ENCODE peak calls at places on chromosomes 13 and 19, in nine cellular contexts. N is body of pancreas, P is ovary, X is HFFc6, D is fibroblast of mammary gland, G is GM13976, R is astrocyte of the spinal cord, U is lower lobe of right lung, Z is cardiac muscle cell. Q is an unnamed sample.

GRCh38 chr19:2309734-2310362 is 1.9 kb upstream of the LINGO3 start:
- DNase-seq in N (peak; percentile 81), P (no peak), X (peak; percentile 54), D (peak; percentile 61), G (no peak), R (peak; percentile 45), U (no peak), Z (no peak), Q (no peak)

GRCh38 chr13:28181413-28181812 is 43.1 kb downstream of the PAN3 start:
- DNase-seq in N (no peak), P (no peak), X (peak; percentile 92), D (peak; percentile 74), G (no peak), R (peak; percentile 29), U (no peak), Z (no peak), Q (no peak)

GRCh38 chr19:34366670-34367423 is 1.9 kb downstream of the GPI start:
- DNase-seq in N (no peak), P (peak; percentile 29), X (peak; percentile 53), D (peak; percentile 52), G (no peak), R (peak; percentile 36), U (no peak), Z (no peak), Q (no peak)

GRCh38 chr19:18594096-18594823 is 5.7 kb downstream of the REX1BD start:
- DNase-seq in N (peak; percentile 80), P (peak; percentile 76), X (peak; percentile 47), D (peak; percentile 70), G (peak; percentile 95), R (peak; percentile 73), U (peak; percentile 76), Z (peak; percentile 92), Q (peak; percentile 79)

GRCh38 chr19:6891761-6892385 is 4.5 kb downstream of the ADGRE1 start:
- DNase-seq in N (no peak), P (no peak), X (no peak), D (no peak), G (peak; percentile 30), R (no peak), U (no peak), Z (no peak), Q (no peak)

GRCh38 chr13:60463787-60464186 is 66.8 kb downstream of the TDRD3 start:
- DNase-seq in N (no peak), P (no peak), X (no peak), D (peak; percentile 5), G (no peak), R (no peak), U (no peak), Z (no peak), Q (no peak)

GRCh38 chr13:29954082-29955043 is 103.9 kb upstream of the UBL3 start:
- DNase-seq in N (no peak), P (no peak), X (no peak), D (no peak), G (no peak), R (no peak), U (peak; percentile 51), Z (no peak), Q (peak; percentile 69)

GRCh38 chr19:17658666-17659065 is 29.5 kb downstream of the UNC13A start:
- DNase-seq in N (no peak), P (no peak), X (no peak), D (no peak), G (no peak), R (no peak), U (no peak), Z (no peak), Q (no peak)

GRCh38 chr13:33017410-33017929 is 1.2 kb downstream of the KL start:
- DNase-seq in N (peak; percentile 25), P (no peak), X (no peak), D (peak; percentile 65), G (peak; percentile 80), R (peak; percentile 30), U (peak; percentile 55), Z (peak; percentile 39), Q (peak; percentile 79)

GRCh38 chr13:60431108-60431700 is 34.2 kb downstream of the TDRD3 start:
- DNase-seq in N (peak; percentile 14), P (no peak), X (peak; percentile 54), D (peak; percentile 76), G (no peak), R (peak; percentile 76), U (no peak), Z (peak; percentile 73), Q (no peak)

GRCh38 chr19:8333771-8334457 is 9.1 kb downstream of the KANK3 start:
- DNase-seq in N (no peak), P (no peak), X (no peak), D (no peak), G (peak; percentile 20), R (no peak), U (no peak), Z (peak; percentile 34), Q (no peak)

GRCh38 chr13:106072014-106072413 is 463.4 kb downstream of the EFNB2 start:
- DNase-seq in N (no peak), P (no peak), X (no peak), D (no peak), G (no peak), R (no peak), U (no peak), Z (no peak), Q (no peak)

GRCh38 chr19:45467115-45467455 is 711 bp upstream of the FOSB start:
- DNase-seq in N (no peak), P (no peak), X (no peak), D (no peak), G (no peak), R (no peak), U (no peak), Z (no peak), Q (no peak)
- TF ChIP-seq CTCF in N (no peak), P (no peak), X (no peak), D (peak; percentile 3), G (no peak), R (no peak), U (no peak), Z (no peak), Q (no peak)

DNA sequence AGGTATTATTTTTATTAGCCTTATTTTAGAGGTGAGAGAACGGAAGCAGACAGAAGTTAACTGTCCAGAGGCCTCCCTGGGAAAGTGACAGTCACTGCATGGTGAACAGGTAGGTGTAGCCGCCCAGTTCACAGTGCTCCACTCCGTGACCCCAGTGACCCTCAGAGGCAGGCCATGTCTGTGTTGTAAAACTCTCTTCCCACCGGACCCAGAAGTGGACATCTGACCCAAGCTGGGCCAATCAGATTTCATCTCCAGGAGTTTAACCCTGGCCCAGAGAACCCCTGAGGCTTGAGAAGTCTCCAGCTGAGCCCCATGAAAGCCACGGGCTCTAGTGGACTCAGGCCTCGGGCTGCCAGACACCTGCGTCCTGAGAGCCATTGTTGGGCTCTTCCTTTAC is 83.6 kb upstream of the FARP1 start:
- DNase-seq in N (no peak), P (no peak), X (no peak), D (no peak), G (no peak), R (no peak), U (no peak), Z (no peak), Q (no peak)
- TF ChIP-seq CTCF in N (no peak), P (no peak), X (no peak), D (no peak), G (no peak), R (no peak), U (no peak), Z (no peak), Q (no peak)

GRCh38 chr19:51131780-51132680 is 7.3 kb downstream of the SIGLEC9 start:
- DNase-seq in N (peak; percentile 63), P (peak; percentile 76), X (no peak), D (peak; percentile 81), G (peak; percentile 57), R (peak; percentile 1), U (peak; percentile 77), Z (peak; percentile 44), Q (peak; percentile 60)
- TF ChIP-seq CTCF in N (no peak), P (no peak), X (no peak), D (peak; percentile 16), G (no peak), R (no peak), U (no peak), Z (peak; percentile 27), Q (no peak)

DNA sequence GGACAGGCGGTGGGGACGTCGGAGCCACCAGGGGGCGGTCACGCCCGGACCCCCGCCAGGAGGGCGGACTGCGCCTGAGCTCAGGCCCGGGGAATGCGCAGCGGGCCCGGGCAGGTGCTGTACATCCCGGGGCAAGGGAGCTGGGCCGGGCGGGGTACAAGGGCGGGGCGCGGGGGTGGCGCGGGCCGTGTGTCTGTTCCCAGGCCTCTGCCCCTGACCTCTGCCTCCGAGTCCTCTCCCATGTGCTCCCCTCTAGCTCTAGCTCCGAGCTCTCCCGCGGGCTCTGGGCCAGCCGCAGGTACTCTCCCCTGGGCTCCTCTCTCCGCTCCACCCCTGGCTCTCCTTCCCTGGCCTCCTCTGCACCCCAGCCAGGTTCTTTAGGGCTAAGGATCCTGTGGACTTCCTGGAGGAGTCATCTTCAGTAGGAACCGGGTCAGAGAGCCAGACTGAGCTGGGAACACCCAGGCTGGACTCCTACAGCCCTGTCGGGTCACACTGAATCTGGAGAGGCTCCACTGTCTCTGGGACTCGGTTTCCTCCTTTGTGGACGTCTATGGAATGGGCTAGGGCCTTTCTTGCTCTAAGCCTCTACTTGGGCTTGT is 2.3 kb downstream of the PPP1R13L start:
- DNase-seq in N (peak; percentile 69), P (no peak), X (no peak), D (no peak), G (no peak), R (no peak), U (peak; percentile 69), Z (peak; percentile 80), Q (no peak)
- TF ChIP-seq CTCF in N (peak; percentile 79), P (no peak), X (peak; percentile 77), D (peak; percentile 10), G (peak; percentile 33), R (peak; percentile 55), U (peak; percentile 58), Z (no peak), Q (peak; percentile 10)

GRCh38 chr19:41707502-41707812 is 969 bp upstream of the CEACAM5 start:
- DNase-seq in N (no peak), P (no peak), X (no peak), D (no peak), G (no peak), R (no peak), U (no peak), Z (no peak), Q (no peak)
- TF ChIP-seq CTCF in N (no peak), P (no peak), X (no peak), D (no peak), G (no peak), R (no peak), U (no peak), Z (no peak), Q (no peak)

DNA sequence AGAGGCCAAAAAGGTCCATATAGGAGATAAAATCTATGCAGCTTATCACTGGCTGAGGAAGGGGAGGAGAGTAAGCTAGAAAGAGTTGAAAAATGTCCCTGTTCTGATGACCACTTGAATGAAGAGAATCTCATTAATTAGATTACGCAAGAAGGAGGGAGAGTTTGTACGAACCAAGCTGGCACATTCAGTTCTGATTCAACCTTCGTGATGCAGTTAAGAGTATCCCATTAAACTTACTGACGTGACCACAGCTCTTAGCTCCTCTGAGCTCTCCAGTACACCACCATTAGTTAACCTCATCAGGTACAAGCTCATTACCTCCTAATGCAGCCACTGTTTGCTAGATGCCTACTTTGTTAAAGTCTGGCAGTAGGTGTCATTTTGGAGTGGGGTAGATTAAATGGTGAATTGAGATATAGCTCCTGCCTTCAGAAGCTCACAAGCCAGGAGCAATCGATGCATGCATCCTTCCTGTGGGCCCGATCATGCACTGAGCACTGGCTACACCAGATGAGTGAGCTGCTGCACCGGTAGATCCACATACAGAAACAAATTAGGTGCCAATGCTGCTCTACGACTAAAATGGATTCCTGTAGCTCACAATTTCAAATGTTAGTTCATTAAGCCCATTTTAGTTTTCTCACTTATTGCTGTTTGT is 458.3 kb downstream of the COG6 start:
- DNase-seq in N (peak; percentile 20), P (no peak), X (no peak), D (peak; percentile 96), G (no peak), R (no peak), U (no peak), Z (no peak), Q (no peak)
- TF ChIP-seq CTCF in N (no peak), P (no peak), X (no peak), D (no peak), G (no peak), R (no peak), U (no peak), Z (no peak), Q (no peak)

Q was measured in activated CD8-positive, alpha-beta T cell treated with anti-CD3 and anti-CD28 coated beads for 36 hours.